ENCODE peak calls at places on chromosomes 16 and 17, in seven cellular contexts. One of them, this sample, is unnamed.

GRCh38 chr17:39867084-39867890 is 715 bp upstream of the ZPBP2 start:
- DNase-seq in fibroblast of the aortic adventitia: no peak
- DNase-seq in DND-41: no peak
- DNase-seq in psoas muscle: no peak
- DNase-seq in transverse colon: peak
- DNase-seq in endothelial cell of umbilical vein: no peak
- DNase-seq in AG10803: no peak
- DNase-seq in this sample: no peak

GRCh38 chr16:84144301-84144858 is 597 bp downstream of the HSDL1 start:
- DNase-seq in DND-41: peak
- DNase-seq in psoas muscle: peak
- DNase-seq in endothelial cell of umbilical vein: peak
- DNase-seq in fibroblast of the aortic adventitia: peak
- DNase-seq in AG10803: no peak
- DNase-seq in transverse colon: peak
- DNase-seq in this sample: no peak

GRCh38 chr16:27470567-27471431 is 68.8 kb downstream of the IL21R start:
- DNase-seq in transverse colon: no peak
- DNase-seq in endothelial cell of umbilical vein: peak
- DNase-seq in fibroblast of the aortic adventitia: peak
- DNase-seq in DND-41: no peak
- DNase-seq in AG10803: peak
- DNase-seq in psoas muscle: peak
- DNase-seq in this sample: peak

GRCh38 chr16:8607214-8607613 is 14.3 kb upstream of the METTL22 start:
- DNase-seq in fibroblast of the aortic adventitia: no peak
- DNase-seq in AG10803: no peak
- DNase-seq in psoas muscle: no peak
- DNase-seq in endothelial cell of umbilical vein: no peak
- DNase-seq in transverse colon: no peak
- DNase-seq in DND-41: no peak
- DNase-seq in this sample: no peak

GRCh38 chr17:73474370-73474988 is 162.7 kb upstream of the CDC42EP4 start:
- DNase-seq in AG10803: peak
- DNase-seq in fibroblast of the aortic adventitia: peak
- DNase-seq in transverse colon: peak
- DNase-seq in endothelial cell of umbilical vein: peak
- DNase-seq in DND-41: peak
- DNase-seq in psoas muscle: peak
- DNase-seq in this sample: peak

GRCh38 chr17:59572301-59572924 is 7.0 kb downstream of the DHX40 start:
- DNase-seq in transverse colon: no peak
- DNase-seq in psoas muscle: no peak
- DNase-seq in endothelial cell of umbilical vein: no peak
- DNase-seq in DND-41: no peak
- DNase-seq in AG10803: peak
- DNase-seq in fibroblast of the aortic adventitia: peak
- DNase-seq in this sample: no peak

GRCh38 chr17:45839442-45839841 is 5.2 kb upstream of the SPPL2C start:
- DNase-seq in AG10803: no peak
- DNase-seq in transverse colon: no peak
- DNase-seq in fibroblast of the aortic adventitia: no peak
- DNase-seq in psoas muscle: no peak
- DNase-seq in endothelial cell of umbilical vein: no peak
- DNase-seq in DND-41: no peak
- DNase-seq in this sample: no peak

GRCh38 chr16:11478431-11479119 is 108.1 kb downstream of the LITAF start:
- DNase-seq in AG10803: no peak
- DNase-seq in fibroblast of the aortic adventitia: no peak
- DNase-seq in DND-41: no peak
- DNase-seq in endothelial cell of umbilical vein: no peak
- DNase-seq in psoas muscle: no peak
- DNase-seq in transverse colon: no peak
- DNase-seq in this sample: no peak

GRCh38 chr16:10242916-10243315 is 60.7 kb upstream of the GRIN2A start:
- DNase-seq in psoas muscle: no peak
- DNase-seq in DND-41: no peak
- DNase-seq in fibroblast of the aortic adventitia: no peak
- DNase-seq in endothelial cell of umbilical vein: no peak
- DNase-seq in transverse colon: no peak
- DNase-seq in AG10803: no peak
- DNase-seq in this sample: no peak

GRCh38 chr17:4009164-4009785 is 45.0 kb upstream of the ATP2A3 start:
- DNase-seq in AG10803: no peak
- DNase-seq in transverse colon: no peak
- DNase-seq in psoas muscle: no peak
- DNase-seq in fibroblast of the aortic adventitia: no peak
- DNase-seq in DND-41: no peak
- DNase-seq in endothelial cell of umbilical vein: no peak
- DNase-seq in this sample: no peak

GRCh38 chr16:70430667-70431536 is 8.0 kb downstream of the ST3GAL2 start:
- DNase-seq in DND-41: peak
- DNase-seq in psoas muscle: no peak
- DNase-seq in transverse colon: peak
- DNase-seq in fibroblast of the aortic adventitia: no peak
- DNase-seq in endothelial cell of umbilical vein: no peak
- DNase-seq in AG10803: no peak
- DNase-seq in this sample: no peak

GRCh38 chr16:54176376-54176901 is 110.1 kb downstream of the IRX3 start:
- DNase-seq in psoas muscle: no peak
- DNase-seq in endothelial cell of umbilical vein: no peak
- DNase-seq in fibroblast of the aortic adventitia: no peak
- DNase-seq in AG10803: peak
- DNase-seq in transverse colon: no peak
- DNase-seq in DND-41: no peak
- DNase-seq in this sample: no peak

GRCh38 chr16:74650966-74651567 is 15.6 kb downstream of the RFWD3 start:
- DNase-seq in transverse colon: no peak
- DNase-seq in DND-41: no peak
- DNase-seq in endothelial cell of umbilical vein: peak
- DNase-seq in AG10803: peak
- DNase-seq in psoas muscle: no peak
- DNase-seq in fibroblast of the aortic adventitia: peak
- DNase-seq in this sample: peak

GRCh38 chr16:9383281-9383680 is 291.8 kb downstream of the HAPSTR1 start:
- DNase-seq in endothelial cell of umbilical vein: no peak
- DNase-seq in transverse colon: no peak
- DNase-seq in DND-41: no peak
- DNase-seq in AG10803: no peak
- DNase-seq in fibroblast of the aortic adventitia: no peak
- DNase-seq in psoas muscle: no peak
- DNase-seq in this sample: no peak

GRCh38 chr16:54285414-54286066 is 1.0 kb downstream of the IRX3 start:
- DNase-seq in endothelial cell of umbilical vein: no peak
- DNase-seq in fibroblast of the aortic adventitia: peak
- DNase-seq in psoas muscle: no peak
- DNase-seq in transverse colon: no peak
- DNase-seq in AG10803: peak
- DNase-seq in DND-41: peak
- DNase-seq in this sample: peak

GRCh38 chr17:21373696-21374454 is 2.3 kb upstream of the KCNJ12 start:
- DNase-seq in AG10803: no peak
- DNase-seq in fibroblast of the aortic adventitia: no peak
- DNase-seq in transverse colon: no peak
- DNase-seq in endothelial cell of umbilical vein: no peak
- DNase-seq in psoas muscle: no peak
- DNase-seq in DND-41: no peak
- DNase-seq in this sample: no peak

GRCh38 chr17:68302666-68303065 is 11.4 kb downstream of the ARSG start:
- DNase-seq in psoas muscle: no peak
- DNase-seq in endothelial cell of umbilical vein: no peak
- DNase-seq in transverse colon: no peak
- DNase-seq in AG10803: no peak
- DNase-seq in DND-41: no peak
- DNase-seq in fibroblast of the aortic adventitia: no peak
- DNase-seq in this sample: no peak

DNA sequence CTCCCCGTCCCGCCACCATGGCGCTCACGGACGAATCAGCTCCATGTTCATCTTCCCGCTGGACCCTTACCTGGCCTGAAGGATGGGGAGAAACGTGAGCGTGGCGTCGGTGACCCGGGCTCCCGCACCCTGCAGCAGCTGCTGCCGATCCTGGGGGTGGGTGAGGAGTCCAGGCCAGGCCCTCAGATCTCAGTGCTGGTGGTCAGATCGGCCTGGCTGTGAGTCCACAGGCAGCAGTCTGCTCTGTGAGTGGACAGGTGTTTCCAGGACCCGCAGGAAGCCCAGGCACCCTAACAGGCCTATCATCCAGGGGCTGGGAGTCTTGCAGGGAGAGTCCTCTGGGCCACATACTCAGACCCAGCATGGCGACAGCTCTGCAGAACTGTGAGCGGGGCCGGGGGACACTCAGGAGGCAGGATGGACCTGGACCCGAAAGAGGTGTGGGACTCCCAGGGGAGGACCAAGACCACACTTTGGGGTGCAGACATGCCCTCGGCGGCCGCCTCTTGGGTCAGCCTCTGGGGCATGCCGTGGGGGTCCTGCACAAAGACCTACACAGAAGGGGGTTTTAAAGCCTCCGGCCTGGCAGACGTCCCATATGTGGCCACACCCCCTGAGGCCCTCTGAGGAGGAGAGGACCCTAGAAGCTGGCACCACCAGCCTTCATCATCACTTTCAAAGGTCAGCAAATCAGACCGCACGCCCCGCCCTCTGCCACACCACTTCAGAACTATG is 27.2 kb upstream of the ZNF469 start:
- DNase-seq in psoas muscle: peak
- DNase-seq in endothelial cell of umbilical vein: no peak
- DNase-seq in DND-41: no peak
- DNase-seq in AG10803: no peak
- DNase-seq in fibroblast of the aortic adventitia: no peak
- DNase-seq in transverse colon: no peak
- DNase-seq in this sample: no peak
- H3K4me3 ChIP-seq in psoas muscle: no peak
- H3K4me3 ChIP-seq in endothelial cell of umbilical vein: no peak
- H3K4me3 ChIP-seq in DND-41: no peak
- H3K4me3 ChIP-seq in AG10803: no peak
- H3K4me3 ChIP-seq in fibroblast of the aortic adventitia: no peak
- H3K4me3 ChIP-seq in transverse colon: no peak
- H3K4me3 ChIP-seq in this sample: no peak

GRCh38 chr17:6305613-6306360 is 129.1 kb downstream of the AIPL1 start:
- DNase-seq in fibroblast of the aortic adventitia: no peak
- DNase-seq in psoas muscle: no peak
- DNase-seq in DND-41: no peak
- DNase-seq in transverse colon: no peak
- DNase-seq in endothelial cell of umbilical vein: no peak
- DNase-seq in AG10803: no peak
- DNase-seq in this sample: no peak
- H3K4me3 ChIP-seq in fibroblast of the aortic adventitia: no peak
- H3K4me3 ChIP-seq in psoas muscle: no peak
- H3K4me3 ChIP-seq in DND-41: no peak
- H3K4me3 ChIP-seq in transverse colon: no peak
- H3K4me3 ChIP-seq in endothelial cell of umbilical vein: no peak
- H3K4me3 ChIP-seq in AG10803: no peak
- H3K4me3 ChIP-seq in this sample: no peak

DNA sequence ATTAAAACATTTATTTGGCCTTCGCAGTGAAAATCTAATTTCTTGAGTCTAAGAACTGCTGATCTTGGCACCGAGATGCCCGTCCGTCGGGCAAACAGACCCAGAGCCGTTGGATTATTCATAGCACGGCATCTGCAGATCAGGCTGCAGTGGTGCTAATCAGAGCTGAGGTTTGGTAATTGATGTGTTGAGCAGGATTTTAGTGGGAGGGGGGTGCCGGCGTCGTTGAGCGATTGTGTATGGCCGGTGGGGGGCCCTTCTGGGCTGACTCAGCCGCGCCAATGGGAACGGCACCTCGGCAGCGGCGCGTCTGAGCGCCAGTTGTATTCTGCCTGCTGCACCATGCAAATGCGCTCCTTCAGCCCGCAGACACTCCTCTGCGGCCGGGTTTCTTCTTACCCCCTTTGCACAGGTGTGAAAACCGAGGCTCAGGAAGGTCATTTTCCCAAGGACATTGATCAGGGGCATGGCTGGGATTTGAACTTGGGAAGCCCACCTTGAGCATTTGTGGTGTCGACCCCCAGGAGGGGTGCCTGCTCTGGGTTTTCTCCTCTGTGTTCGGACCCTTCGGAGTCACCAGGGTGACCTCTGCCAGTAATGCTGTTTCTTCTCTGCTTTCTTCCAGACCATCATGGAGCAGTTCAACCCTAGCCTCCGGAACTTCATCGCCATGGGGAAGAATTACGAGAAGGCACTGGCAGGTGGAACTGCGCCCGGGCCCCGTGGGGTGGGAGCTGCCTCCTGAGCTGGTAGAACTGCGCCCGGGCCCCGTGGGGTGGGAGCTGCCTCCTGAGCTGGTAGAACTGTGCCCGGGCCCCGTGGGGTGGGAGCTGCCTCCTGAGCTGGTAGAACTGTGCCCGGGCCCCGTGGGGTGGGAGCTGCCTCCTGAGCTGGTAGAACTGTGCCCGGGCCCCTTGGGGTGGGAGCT is 18.4 kb downstream of the BAIAP2 start:
- DNase-seq in endothelial cell of umbilical vein: peak
- DNase-seq in psoas muscle: no peak
- DNase-seq in AG10803: no peak
- DNase-seq in DND-41: no peak
- DNase-seq in transverse colon: no peak
- DNase-seq in fibroblast of the aortic adventitia: no peak
- DNase-seq in this sample: peak
- H3K4me3 ChIP-seq in endothelial cell of umbilical vein: no peak
- H3K4me3 ChIP-seq in psoas muscle: no peak
- H3K4me3 ChIP-seq in AG10803: no peak
- H3K4me3 ChIP-seq in DND-41: no peak
- H3K4me3 ChIP-seq in transverse colon: no peak
- H3K4me3 ChIP-seq in fibroblast of the aortic adventitia: no peak
- H3K4me3 ChIP-seq in this sample: no peak

GRCh38 chr17:1180434-1180742 is 607 bp upstream of the ABR start:
- DNase-seq in AG10803: no peak
- DNase-seq in endothelial cell of umbilical vein: no peak
- DNase-seq in fibroblast of the aortic adventitia: no peak
- DNase-seq in psoas muscle: no peak
- DNase-seq in transverse colon: no peak
- DNase-seq in DND-41: no peak
- DNase-seq in this sample: no peak

GRCh38 chr17:1180958-1181768 is 1.4 kb upstream of the ABR start:
- DNase-seq in DND-41: no peak
- DNase-seq in psoas muscle: no peak
- DNase-seq in fibroblast of the aortic adventitia: no peak
- DNase-seq in AG10803: no peak
- DNase-seq in transverse colon: no peak
- DNase-seq in endothelial cell of umbilical vein: no peak
- DNase-seq in this sample: no peak

GRCh38 chr17:1179635-1180433 is at the start of gene ABR:
- DNase-seq in AG10803: peak
- DNase-seq in psoas muscle: peak
- DNase-seq in fibroblast of the aortic adventitia: no peak
- DNase-seq in transverse colon: peak
- DNase-seq in endothelial cell of umbilical vein: peak
- DNase-seq in DND-41: no peak
- DNase-seq in this sample: peak

GRCh38 chr17:1182831-1183578 is 3.2 kb upstream of the ABR start:
- DNase-seq in psoas muscle: no peak
- DNase-seq in transverse colon: no peak
- DNase-seq in fibroblast of the aortic adventitia: no peak
- DNase-seq in endothelial cell of umbilical vein: no peak
- DNase-seq in AG10803: no peak
- DNase-seq in DND-41: no peak
- DNase-seq in this sample: peak

DNA sequence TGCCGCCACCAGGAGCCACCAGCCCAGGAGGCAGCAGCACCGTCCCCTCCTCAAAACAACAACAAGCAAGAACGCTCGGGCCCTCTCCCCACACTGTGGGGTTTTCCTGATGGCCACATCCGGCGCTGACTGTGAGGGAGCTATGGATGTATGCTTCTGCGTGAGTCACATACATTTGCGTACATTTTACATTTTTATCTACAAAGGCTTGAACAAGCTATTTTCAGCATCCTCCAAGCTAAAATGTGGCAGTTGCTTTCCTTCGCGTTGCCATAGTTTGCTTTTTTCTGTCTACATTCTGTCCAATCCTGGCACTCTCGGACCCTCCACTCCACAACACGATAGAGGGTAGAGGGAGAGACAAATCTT is 2.0 kb upstream of the ABR start:
- DNase-seq in psoas muscle: no peak
- DNase-seq in AG10803: no peak
- DNase-seq in DND-41: no peak
- DNase-seq in fibroblast of the aortic adventitia: no peak
- DNase-seq in endothelial cell of umbilical vein: no peak
- DNase-seq in transverse colon: no peak
- DNase-seq in this sample: peak
- H3K4me3 ChIP-seq in psoas muscle: no peak
- H3K4me3 ChIP-seq in AG10803: no peak
- H3K4me3 ChIP-seq in DND-41: no peak
- H3K4me3 ChIP-seq in fibroblast of the aortic adventitia: no peak
- H3K4me3 ChIP-seq in endothelial cell of umbilical vein: no peak
- H3K4me3 ChIP-seq in transverse colon: no peak
- H3K4me3 ChIP-seq in this sample: no peak